ENCODE peak calls at places on chromosome 22, in four cellular contexts. Z is HuH-7.5; I is nephron progenitor cell; K is activated CD8-positive, alpha-beta memory T cell treated with anti-CD3 and anti-CD28 coated beads, Interleukin-2, amount 10 ng/mL, durations not matched to agents 7 days and 5 days. J is an unnamed sample.

GRCh38 chr22:35782504-35782903 is 64.8 kb downstream of the APOL5 start:
- DNase-seq in Z (no peak), K (no peak), I (no peak), J (no peak)

GRCh38 chr22:38038890-38039812 is 18.1 kb upstream of the PICK1 start:
- DNase-seq in K (no peak), Z (no peak), I (no peak), J (no peak)

GRCh38 chr22:24554316-24555159 is at the start of gene GUCD1:
- DNase-seq in Z (no peak), K (peak), I (peak), J (no peak)

GRCh38 chr22:44930016-44930710 is 79.6 kb downstream of the PHF21B start:
- DNase-seq in Z (no peak), I (no peak), K (no peak), J (no peak)

GRCh38 chr22:42076764-42077485 is 2.6 kb upstream of the SMDT1 start:
- DNase-seq in Z (no peak), K (no peak), I (no peak), J (no peak)

GRCh38 chr22:21741790-21742189 is 6.2 kb upstream of the YPEL1 start:
- DNase-seq in K (no peak), I (no peak), Z (no peak), J (no peak)

GRCh38 chr22:45476814-45477213 is 25.9 kb upstream of the FBLN1 start:
- DNase-seq in I (no peak), Z (no peak), K (no peak), J (no peak)

GRCh38 chr22:30823015-30823370 is 128.3 kb downstream of the OSBP2 start:
- DNase-seq in Z (peak), K (no peak), I (peak), J (no peak)

GRCh38 chr22:40578171-40578570 is 58.3 kb downstream of the MRTFA start:
- DNase-seq in Z (no peak), K (peak), I (no peak), J (no peak)

GRCh38 chr22:24021304-24021703 is 10.2 kb downstream of the CABIN1 start:
- DNase-seq in K (no peak), Z (no peak), I (no peak), J (no peak)

GRCh38 chr22:40955516-40955915 is 4.3 kb downstream of the RBX1 start:
- DNase-seq in Z (no peak), K (no peak), I (no peak), J (no peak)

GRCh38 chr22:19877626-19878339 is 23.1 kb upstream of the GNB1L start:
- DNase-seq in K (no peak), Z (no peak), I (no peak), J (no peak)

GRCh38 chr22:25853078-25853477 is 111.1 kb downstream of the MYO18B start:
- DNase-seq in Z (no peak), K (no peak), I (no peak), J (no peak)

GRCh38 chr22:26276530-26277200 is 107.4 kb downstream of the SEZ6L start:
- DNase-seq in K (no peak), I (no peak), Z (no peak), J (no peak)

GRCh38 chr22:42648368-42649260 is 578 bp downstream of the CYB5R3 start:
- DNase-seq in K (peak), Z (peak), I (no peak), J (no peak)

GRCh38 chr22:50199251-50199721 is 1.5 kb upstream of the SELENOO start:
- DNase-seq in Z (no peak), K (no peak), I (no peak), J (no peak)

GRCh38 chr22:22019659-22020424 is 37.3 kb upstream of the TOP3B start:
- DNase-seq in Z (no peak), I (no peak), K (no peak), J (no peak)

GRCh38 chr22:49006207-49007012 is 821.3 kb downstream of the BRD1 start:
- DNase-seq in Z (no peak), K (no peak), I (no peak), J (no peak)

GRCh38 chr22:49576241-49577141 is 251.2 kb downstream of the BRD1 start:
- DNase-seq in I (no peak), K (no peak), Z (no peak), J (no peak)

GRCh38 chr22:29353860-29354259 is 34.5 kb downstream of the AP1B1 start:
- DNase-seq in K (no peak), Z (no peak), I (no peak), J (no peak)

GRCh38 chr22:25051073-25051472 is 98.6 kb downstream of the KIAA1671 start:
- DNase-seq in Z (no peak), K (no peak), I (no peak), J (no peak)

GRCh38 chr22:20205964-20206708 is 55.3 kb upstream of the CCDC188 start:
- DNase-seq in I (no peak), K (peak), Z (no peak), J (peak)

GRCh38 chr22:49137216-49137840 is 690.3 kb downstream of the BRD1 start:
- DNase-seq in I (no peak), K (no peak), Z (no peak), J (no peak)

GRCh38 chr22:38316340-38317236 is 645 bp downstream of the CSNK1E start:
- DNase-seq in Z (peak), I (peak), K (peak), J (no peak)

GRCh38 chr22:44710474-44711235 is 8.7 kb downstream of the PRR5 start:
- DNase-seq in K (peak), I (no peak), Z (no peak), J (no peak)

GRCh38 chr22:38881464-38881871 is 9.5 kb upstream of the CBX6 start:
- DNase-seq in Z (no peak), I (no peak), K (no peak), J (no peak)

GRCh38 chr22:48864748-48865147 is 962.9 kb downstream of the BRD1 start:
- DNase-seq in Z (no peak), I (no peak), K (no peak), J (no peak)

GRCh38 chr22:29733362-29734322 is 13.8 kb downstream of the CABP7 start:
- DNase-seq in Z (no peak), I (peak), K (no peak), J (no peak)

GRCh38 chr22:37932821-37933578 is 20.4 kb downstream of the C22orf23 start:
- DNase-seq in I (no peak), Z (no peak), K (no peak), J (no peak)

GRCh38 chr22:39625554-39626537 is 55.3 kb downstream of the CACNA1I start:
- DNase-seq in K (no peak), Z (no peak), I (no peak), J (no peak)

GRCh38 chr22:26740253-26740652 is 82.9 kb downstream of the MIAT start:
- DNase-seq in Z (no peak), I (peak), K (no peak), J (no peak)

GRCh38 chr22:49235463-49236300 is 592.0 kb downstream of the BRD1 start:
- DNase-seq in Z (no peak), I (no peak), K (peak), J (no peak)

GRCh38 chr22:29704528-29705285 is 15.1 kb upstream of the CABP7 start:
- DNase-seq in K (no peak), Z (no peak), I (no peak), J (peak)

GRCh38 chr22:22691055-22691454 is 46.6 kb downstream of the GGTLC2 start:
- DNase-seq in Z (no peak), K (no peak), I (no peak), J (no peak)

GRCh38 chr22:36329217-36330078 is 58.3 kb downstream of the MYH9 start:
- DNase-seq in Z (no peak), K (peak), I (peak), J (no peak)

GRCh38 chr22:48217596-48217995 is 1455.1 kb downstream of the TBC1D22A start:
- DNase-seq in K (no peak), Z (no peak), I (no peak), J (no peak)

GRCh38 chr22:20115691-20116375 is at the start of gene RANBP1:
- DNase-seq in K (no peak), Z (no peak), I (no peak), J (no peak)

GRCh38 chr22:49935561-49935960 is 17.1 kb downstream of the CRELD2 start:
- DNase-seq in Z (no peak), I (no peak), K (no peak), J (no peak)